ENCODE peak calls at places on chromosomes 13 and 19, in five cellular contexts. M is RPMI7951; K is endothelial cell; I is stimulated activated CD4-positive, alpha-beta T cell treated with anti-CD3 and anti-CD28 coated beads, Interleukin-15, amount 100 ng/mL, for 48 hours; J is CD8-positive, alpha-beta memory T cell. T is an unnamed sample.

GRCh38 chr13:20769834-20770233 is 3.9 kb downstream of the EEF1AKMT1 start:
- DNase-seq in M (no peak), K (no peak), I (no peak), J (no peak), T (no peak)

GRCh38 chr19:17470204-17470841 is at the start of gene SLC27A1:
- DNase-seq in M (peak; percentile 99), K (peak; percentile 98), I (peak; percentile 85), J (peak; percentile 92), T (peak; percentile 98)

GRCh38 chr19:45340899-45341453 is 426 bp downstream of the KLC3 start:
- DNase-seq in M (peak; percentile 18), K (no peak), I (no peak), J (no peak), T (no peak)

GRCh38 chr19:49400034-49400433 is 12.0 kb downstream of the KASH5 start:
- DNase-seq in M (no peak), K (no peak), I (no peak), J (peak; percentile 9), T (no peak)

GRCh38 chr13:20090349-20090748 is 70.5 kb downstream of the GJA3 start:
- DNase-seq in M (no peak), K (no peak), I (no peak), J (no peak), T (no peak)

GRCh38 chr19:52621376-52621775 is 16.8 kb downstream of the ZNF83 start:
- DNase-seq in M (no peak), K (no peak), I (no peak), J (no peak), T (no peak)

GRCh38 chr19:35249146-35249847 is 495 bp downstream of the LSR start:
- DNase-seq in M (no peak), K (no peak), I (no peak), J (no peak), T (no peak)

GRCh38 chr13:26952551-26953138 is 192.1 kb upstream of the GPR12 start:
- DNase-seq in M (no peak), K (no peak), I (no peak), J (no peak), T (no peak)

GRCh38 chr19:56538761-56539263 is at the start of gene ZFP28:
- DNase-seq in M (no peak), K (no peak), I (no peak), J (peak; percentile 48), T (peak; percentile 81)

GRCh38 chr19:39599116-39599515 is 3.2 kb upstream of the LGALS13 start:
- DNase-seq in M (peak; percentile 39), K (peak; percentile 60), I (no peak), J (no peak), T (no peak)

GRCh38 chr13:79079351-79079839 is 326.7 kb downstream of the RBM26 start:
- DNase-seq in M (no peak), K (no peak), I (no peak), J (no peak), T (no peak)

GRCh38 chr19:10220695-10221094 is 10.4 kb downstream of the S1PR2 start:
- DNase-seq in M (no peak), K (no peak), I (no peak), J (no peak), T (no peak)

GRCh38 chr13:52348081-52348480 is 57.9 kb downstream of the THSD1 start:
- DNase-seq in M (peak; percentile 91), K (no peak), I (no peak), J (no peak), T (no peak)

GRCh38 chr19:17406039-17406886 is 833 bp upstream of the BST2 start:
- DNase-seq in M (peak; percentile 93), K (no peak), I (peak; percentile 50), J (no peak), T (no peak)

GRCh38 chr19:54653181-54653809 is 9.5 kb upstream of the LILRB4 start:
- DNase-seq in M (peak; percentile 39), K (no peak), I (no peak), J (no peak), T (no peak)

GRCh38 chr19:44582581-44583265 is 30.6 kb upstream of the IGSF23 start:
- DNase-seq in M (peak; percentile 30), K (peak; percentile 35), I (peak; percentile 13), J (no peak), T (no peak)

GRCh38 chr13:99658266-99658991 is 157.2 kb downstream of the TM9SF2 start:
- DNase-seq in M (no peak), K (peak; percentile 56), I (no peak), J (peak; percentile 71), T (peak; percentile 89)

GRCh38 chr13:30892966-30893365 is 13.1 kb upstream of the MEDAG start:
- DNase-seq in M (no peak), K (peak; percentile 76), I (no peak), J (no peak), T (no peak)

GRCh38 chr19:31955061-31955460 is 390.3 kb upstream of the ZNF507 start:
- DNase-seq in M (no peak), K (no peak), I (no peak), J (no peak), T (no peak)

GRCh38 chr19:58372311-58373133 is 8.3 kb downstream of the ZNF837 start:
- DNase-seq in M (peak; percentile 33), K (no peak), I (no peak), J (no peak), T (no peak)